ENCODE peak calls at places on chromosome 5, in eight cellular contexts. One of them, this sample, is unnamed.
A peak's percentile ranks its signal among the peaks of the same experiment; 100 is the strongest.

GRCh38 chr5:155926011-155926410 is 401.0 kb upstream of the SGCD start:
- DNase-seq in spleen: no peak
- DNase-seq in sigmoid colon: no peak
- DNase-seq in suprapubic skin: no peak
- DNase-seq in GM12878: no peak
- DNase-seq in vagina: no peak
- DNase-seq in Panc1: no peak
- DNase-seq in prostate gland: no peak
- DNase-seq in this sample: no peak

GRCh38 chr5:130526708-130527107 is 622.4 kb downstream of the CHSY3 start:
- DNase-seq in suprapubic skin: no peak
- DNase-seq in Panc1: no peak
- DNase-seq in sigmoid colon: no peak
- DNase-seq in prostate gland: no peak
- DNase-seq in GM12878: no peak
- DNase-seq in spleen: no peak
- DNase-seq in vagina: no peak
- DNase-seq in this sample: no peak

GRCh38 chr5:2167671-2168070 is 284.9 kb upstream of the IRX4 start:
- DNase-seq in Panc1: no peak
- DNase-seq in prostate gland: no peak
- DNase-seq in spleen: peak; percentile 50
- DNase-seq in vagina: no peak
- DNase-seq in GM12878: no peak
- DNase-seq in suprapubic skin: peak; percentile 45
- DNase-seq in sigmoid colon: no peak
- DNase-seq in this sample: no peak

GRCh38 chr5:180101451-180102105 is 30.0 kb upstream of the RNF130 start:
- DNase-seq in sigmoid colon: no peak
- DNase-seq in Panc1: no peak
- DNase-seq in prostate gland: no peak
- DNase-seq in GM12878: no peak
- DNase-seq in suprapubic skin: peak; percentile 70
- DNase-seq in spleen: peak; percentile 62
- DNase-seq in vagina: no peak
- DNase-seq in this sample: no peak

GRCh38 chr5:122183795-122184185 is 54.4 kb downstream of the ZNF474 start:
- DNase-seq in prostate gland: no peak
- DNase-seq in Panc1: no peak
- DNase-seq in spleen: no peak
- DNase-seq in suprapubic skin: no peak
- DNase-seq in sigmoid colon: no peak
- DNase-seq in GM12878: no peak
- DNase-seq in vagina: no peak
- DNase-seq in this sample: no peak

GRCh38 chr5:75611324-75612210 is at the start of gene ANKDD1B:
- DNase-seq in Panc1: no peak
- DNase-seq in GM12878: no peak
- DNase-seq in spleen: peak; percentile 78
- DNase-seq in sigmoid colon: peak; percentile 70
- DNase-seq in prostate gland: peak; percentile 34
- DNase-seq in suprapubic skin: peak; percentile 83
- DNase-seq in vagina: no peak
- DNase-seq in this sample: peak; percentile 60

GRCh38 chr5:119304439-119304838 is 51.4 kb upstream of the TNFAIP8 start:
- DNase-seq in suprapubic skin: no peak
- DNase-seq in prostate gland: no peak
- DNase-seq in spleen: no peak
- DNase-seq in vagina: no peak
- DNase-seq in GM12878: no peak
- DNase-seq in Panc1: no peak
- DNase-seq in sigmoid colon: no peak
- DNase-seq in this sample: no peak

GRCh38 chr5:179241764-179242370 is 103.4 kb downstream of the ADAMTS2 start:
- DNase-seq in spleen: peak; percentile 24
- DNase-seq in sigmoid colon: peak; percentile 32
- DNase-seq in prostate gland: no peak
- DNase-seq in Panc1: no peak
- DNase-seq in suprapubic skin: peak; percentile 47
- DNase-seq in GM12878: no peak
- DNase-seq in vagina: no peak
- DNase-seq in this sample: no peak

GRCh38 chr5:144356489-144356888 is 185.8 kb downstream of the KCTD16 start:
- DNase-seq in GM12878: no peak
- DNase-seq in suprapubic skin: no peak
- DNase-seq in spleen: no peak
- DNase-seq in Panc1: no peak
- DNase-seq in vagina: no peak
- DNase-seq in sigmoid colon: no peak
- DNase-seq in prostate gland: no peak
- DNase-seq in this sample: no peak

GRCh38 chr5:112554089-112554977 is 135.3 kb upstream of the EPB41L4A start:
- DNase-seq in Panc1: no peak
- DNase-seq in spleen: no peak
- DNase-seq in prostate gland: no peak
- DNase-seq in sigmoid colon: no peak
- DNase-seq in suprapubic skin: no peak
- DNase-seq in GM12878: no peak
- DNase-seq in vagina: no peak
- DNase-seq in this sample: no peak

GRCh38 chr5:73393606-73394489 is 54.7 kb downstream of the FOXD1 start:
- DNase-seq in GM12878: no peak
- DNase-seq in suprapubic skin: no peak
- DNase-seq in Panc1: no peak
- DNase-seq in spleen: no peak
- DNase-seq in sigmoid colon: no peak
- DNase-seq in prostate gland: no peak
- DNase-seq in vagina: no peak
- DNase-seq in this sample: no peak
- TF ChIP-seq CTCF in GM12878: no peak
- TF ChIP-seq CTCF in suprapubic skin: no peak
- TF ChIP-seq CTCF in Panc1: no peak
- TF ChIP-seq CTCF in spleen: no peak
- TF ChIP-seq CTCF in sigmoid colon: no peak
- TF ChIP-seq CTCF in prostate gland: no peak
- TF ChIP-seq CTCF in vagina: no peak
- TF ChIP-seq CTCF in this sample: no peak

GRCh38 chr5:14809369-14810144 is 62.0 kb downstream of the ANKH start:
- DNase-seq in GM12878: peak; percentile 88
- DNase-seq in sigmoid colon: peak; percentile 73
- DNase-seq in prostate gland: no peak
- DNase-seq in spleen: peak; percentile 81
- DNase-seq in suprapubic skin: no peak
- DNase-seq in Panc1: peak; percentile 71
- DNase-seq in vagina: no peak
- DNase-seq in this sample: peak; percentile 75

GRCh38 chr5:14802541-14802940 is 69.0 kb downstream of the ANKH start:
- DNase-seq in sigmoid colon: no peak
- DNase-seq in suprapubic skin: no peak
- DNase-seq in spleen: no peak
- DNase-seq in prostate gland: no peak
- DNase-seq in vagina: no peak
- DNase-seq in Panc1: no peak
- DNase-seq in GM12878: no peak
- DNase-seq in this sample: no peak

GRCh38 chr5:14810282-14810681 is 61.3 kb downstream of the ANKH start:
- DNase-seq in prostate gland: no peak
- DNase-seq in sigmoid colon: no peak
- DNase-seq in suprapubic skin: no peak
- DNase-seq in Panc1: no peak
- DNase-seq in GM12878: no peak
- DNase-seq in vagina: no peak
- DNase-seq in spleen: no peak
- DNase-seq in this sample: no peak

GRCh38 chr5:14807471-14807870 is 64.1 kb downstream of the ANKH start:
- DNase-seq in suprapubic skin: no peak
- DNase-seq in sigmoid colon: no peak
- DNase-seq in prostate gland: no peak
- DNase-seq in spleen: no peak
- DNase-seq in GM12878: no peak
- DNase-seq in Panc1: no peak
- DNase-seq in vagina: no peak
- DNase-seq in this sample: no peak

DNA sequence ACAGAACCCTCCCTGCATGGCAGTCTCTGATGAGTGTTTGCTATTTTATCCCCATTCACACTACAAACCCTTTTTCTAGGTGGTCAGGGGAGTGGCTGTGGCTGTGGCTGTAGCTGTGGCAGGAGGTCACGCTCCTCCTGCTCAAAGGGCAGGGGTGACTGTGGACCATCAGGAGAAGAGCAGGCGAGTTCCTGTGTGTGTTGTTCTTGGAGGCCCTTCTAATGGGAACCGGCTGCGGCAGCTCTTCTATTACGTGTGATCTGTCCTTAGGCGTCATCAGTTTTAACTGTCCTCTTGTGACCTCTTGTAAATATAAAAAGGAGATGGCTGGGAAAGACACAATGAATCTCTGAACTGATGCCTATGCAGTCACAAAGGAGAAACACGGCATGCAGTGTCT is 65.1 kb downstream of the ANKH start:
- DNase-seq in Panc1: no peak
- DNase-seq in prostate gland: peak; percentile 40
- DNase-seq in suprapubic skin: no peak
- DNase-seq in spleen: no peak
- DNase-seq in vagina: no peak
- DNase-seq in GM12878: no peak
- DNase-seq in sigmoid colon: peak; percentile 72
- DNase-seq in this sample: no peak
- TF ChIP-seq POLR2AphosphoS5 in Panc1: no peak
- TF ChIP-seq POLR2AphosphoS5 in prostate gland: peak; percentile 75
- TF ChIP-seq POLR2AphosphoS5 in suprapubic skin: no peak
- TF ChIP-seq POLR2AphosphoS5 in spleen: peak; percentile 19
- TF ChIP-seq POLR2AphosphoS5 in vagina: no peak
- TF ChIP-seq POLR2AphosphoS5 in GM12878: no peak
- TF ChIP-seq POLR2AphosphoS5 in sigmoid colon: no peak
- TF ChIP-seq POLR2AphosphoS5 in this sample: no peak

DNA sequence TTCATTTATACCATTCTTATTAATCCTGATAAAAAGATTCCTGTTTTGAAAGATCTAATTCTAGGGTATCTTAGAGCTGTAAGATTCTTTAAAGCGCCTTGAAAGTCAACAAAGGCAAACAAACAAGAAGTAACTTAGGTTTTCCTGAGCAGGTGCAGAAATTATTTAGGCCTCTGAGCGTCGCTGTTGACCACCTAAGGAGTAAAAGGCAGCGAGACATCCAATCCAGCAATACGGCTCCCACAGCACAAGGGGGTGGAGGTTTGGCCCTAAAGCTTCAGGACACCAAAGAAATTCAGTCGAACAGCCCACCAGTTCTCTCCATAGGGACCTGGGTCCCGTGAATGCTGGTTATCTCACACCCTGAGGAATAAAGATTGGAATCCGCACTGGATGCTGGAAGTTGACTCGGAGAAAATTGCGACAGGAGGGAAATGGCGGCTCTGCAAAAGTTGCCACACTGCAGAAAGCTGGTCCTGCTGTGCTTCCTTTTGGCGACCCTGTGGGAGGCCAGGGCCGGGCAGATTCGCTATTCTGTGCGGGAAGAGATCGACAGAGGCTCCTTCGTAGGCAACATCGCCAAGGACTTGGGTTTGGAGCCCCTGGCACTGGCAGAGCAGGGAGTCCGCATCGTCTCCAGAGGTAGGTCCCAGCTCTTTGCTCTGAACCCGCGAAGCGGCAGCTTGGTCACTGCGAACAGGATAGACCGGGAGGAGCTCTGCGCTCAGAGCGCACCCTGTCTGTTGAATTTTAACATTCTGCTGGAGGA is at the start of gene PCDHGA2:
- DNase-seq in suprapubic skin: no peak
- DNase-seq in spleen: no peak
- DNase-seq in sigmoid colon: no peak
- DNase-seq in Panc1: no peak
- DNase-seq in GM12878: no peak
- DNase-seq in vagina: no peak
- DNase-seq in prostate gland: no peak
- DNase-seq in this sample: peak; percentile 59
- TF ChIP-seq CTCF in suprapubic skin: peak; percentile 1
- TF ChIP-seq CTCF in spleen: peak; percentile 30
- TF ChIP-seq CTCF in sigmoid colon: peak; percentile 14
- TF ChIP-seq CTCF in Panc1: peak; percentile 36
- TF ChIP-seq CTCF in GM12878: peak; percentile 40
- TF ChIP-seq CTCF in vagina: no peak
- TF ChIP-seq CTCF in prostate gland: peak; percentile 5
- TF ChIP-seq CTCF in this sample: peak; percentile 43

GRCh38 chr5:124652514-124652819 is 94.0 kb downstream of the ZNF608 start:
- DNase-seq in suprapubic skin: no peak
- DNase-seq in Panc1: no peak
- DNase-seq in GM12878: no peak
- DNase-seq in sigmoid colon: no peak
- DNase-seq in spleen: no peak
- DNase-seq in vagina: no peak
- DNase-seq in prostate gland: no peak
- DNase-seq in this sample: no peak

GRCh38 chr5:124649548-124650501 is 96.6 kb downstream of the ZNF608 start:
- DNase-seq in vagina: no peak
- DNase-seq in GM12878: peak; percentile 99
- DNase-seq in prostate gland: no peak
- DNase-seq in sigmoid colon: no peak
- DNase-seq in suprapubic skin: no peak
- DNase-seq in Panc1: no peak
- DNase-seq in spleen: peak; percentile 95
- DNase-seq in this sample: peak; percentile 98

GRCh38 chr5:124652892-124653441 is 93.5 kb downstream of the ZNF608 start:
- DNase-seq in sigmoid colon: no peak
- DNase-seq in prostate gland: no peak
- DNase-seq in Panc1: no peak
- DNase-seq in suprapubic skin: no peak
- DNase-seq in spleen: no peak
- DNase-seq in vagina: no peak
- DNase-seq in GM12878: no peak
- DNase-seq in this sample: no peak

GRCh38 chr5:124650960-124651662 is 95.3 kb downstream of the ZNF608 start:
- DNase-seq in vagina: no peak
- DNase-seq in sigmoid colon: no peak
- DNase-seq in GM12878: no peak
- DNase-seq in suprapubic skin: no peak
- DNase-seq in spleen: no peak
- DNase-seq in Panc1: no peak
- DNase-seq in prostate gland: no peak
- DNase-seq in this sample: peak; percentile 98

DNA sequence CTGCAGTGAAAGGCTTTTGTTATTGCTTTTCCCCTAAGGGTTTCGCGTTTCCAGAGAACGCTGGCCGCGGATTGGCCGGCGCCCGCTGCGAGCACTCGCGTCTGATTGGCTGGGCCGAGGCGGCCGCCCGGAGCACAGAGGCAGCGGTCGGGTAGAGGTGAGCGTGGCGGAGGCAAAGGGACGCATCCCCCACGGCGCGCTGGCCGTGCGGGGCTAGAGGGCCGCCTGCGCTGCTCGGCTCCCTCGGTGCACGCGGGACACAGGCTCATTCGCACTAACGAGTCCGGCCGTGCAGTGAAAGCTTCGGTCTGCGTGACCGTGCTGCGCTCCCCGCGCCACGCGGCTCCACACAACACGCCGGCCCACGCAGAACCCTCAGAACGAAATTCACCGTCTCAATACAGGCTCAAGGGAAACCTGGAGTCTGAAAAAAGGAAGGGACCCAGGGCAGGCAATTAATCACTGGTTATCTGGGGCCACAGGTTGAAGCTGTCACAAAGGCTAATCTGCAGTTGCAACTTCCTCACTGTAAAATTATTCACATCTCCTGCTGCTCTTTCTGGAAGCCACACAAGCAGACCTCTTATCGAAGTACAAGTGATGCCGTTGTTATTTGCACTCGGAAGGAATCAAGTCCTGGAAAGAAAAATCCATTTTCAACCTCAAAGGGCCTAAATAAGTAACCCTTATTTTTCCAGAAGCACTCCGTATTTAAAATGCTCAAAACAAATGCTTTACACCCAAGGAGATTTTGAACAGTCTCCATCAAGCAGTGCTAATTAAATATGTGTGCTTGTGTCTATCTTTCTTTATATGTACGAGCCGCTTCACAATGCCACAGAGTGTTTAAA is 94.6 kb downstream of the ZNF608 start:
- DNase-seq in GM12878: no peak
- DNase-seq in suprapubic skin: peak; percentile 86
- DNase-seq in prostate gland: peak; percentile 82
- DNase-seq in Panc1: no peak
- DNase-seq in vagina: no peak
- DNase-seq in sigmoid colon: peak; percentile 91
- DNase-seq in spleen: peak; percentile 92
- DNase-seq in this sample: peak; percentile 92
- TF ChIP-seq POLR2AphosphoS5 in GM12878: peak; percentile 54
- TF ChIP-seq POLR2AphosphoS5 in suprapubic skin: no peak
- TF ChIP-seq POLR2AphosphoS5 in prostate gland: peak; percentile 79
- TF ChIP-seq POLR2AphosphoS5 in Panc1: peak; percentile 23
- TF ChIP-seq POLR2AphosphoS5 in vagina: peak; percentile 77
- TF ChIP-seq POLR2AphosphoS5 in sigmoid colon: peak; percentile 66
- TF ChIP-seq POLR2AphosphoS5 in spleen: peak; percentile 50
- TF ChIP-seq POLR2AphosphoS5 in this sample: no peak